ENCODE peak calls at places on chromosomes 12 and 14, in seven cellular contexts. K is fibroblast of lung, Q is endothelial cell of umbilical vein, A is ovary, M is breast epithelium, O is transverse colon, G is sigmoid colon. I is an unnamed sample.

GRCh38 chr14:55699131-55700057 is 119.4 kb downstream of the KTN1 start:
- DNase-seq in K (peak), M (no peak), A (no peak), O (peak), G (no peak), Q (peak), I (no peak)

GRCh38 chr12:111076611-111077451 is 156.5 kb upstream of the MYL2 start:
- DNase-seq in M (no peak), A (no peak), Q (no peak), O (no peak), G (no peak), K (no peak), I (no peak)

GRCh38 chr14:44453433-44454171 is 53.5 kb downstream of the FSCB start:
- DNase-seq in K (no peak), O (no peak), M (no peak), Q (no peak), G (no peak), A (no peak), I (no peak)

GRCh38 chr12:113436993-113437728 is 15.0 kb downstream of the SDSL start:
- DNase-seq in K (no peak), O (no peak), Q (no peak), M (no peak), A (no peak), G (no peak), I (no peak)

GRCh38 chr12:68641138-68641537 is 30.4 kb downstream of the RAP1B start:
- DNase-seq in O (peak), A (no peak), M (no peak), G (no peak), K (peak), Q (no peak), I (no peak)

GRCh38 chr12:57201631-57202030 is 15.0 kb upstream of the NXPH4 start:
- DNase-seq in O (no peak), G (no peak), Q (no peak), A (no peak), K (no peak), M (no peak), I (no peak)

GRCh38 chr12:105205322-105206048 is 30.5 kb downstream of the APPL2 start:
- DNase-seq in M (no peak), Q (no peak), A (no peak), G (no peak), O (peak), K (no peak), I (no peak)

GRCh38 chr12:75908961-75909699 is 122.4 kb downstream of the PHLDA1 start:
- DNase-seq in M (peak), A (peak), K (peak), Q (peak), O (peak), G (peak), I (no peak)

GRCh38 chr12:68011882-68012207 is 22.6 kb downstream of the IFNG-AS1 start:
- DNase-seq in A (no peak), M (no peak), K (peak), Q (no peak), G (no peak), O (no peak), I (no peak)

GRCh38 chr14:74531011-74531410 is 37.4 kb downstream of the ISCA2 start:
- DNase-seq in K (no peak), O (no peak), Q (no peak), M (no peak), G (no peak), A (no peak), I (no peak)

GRCh38 chr14:52610187-52610586 is 57.6 kb downstream of the GPR137C start:
- DNase-seq in G (no peak), A (no peak), K (no peak), M (no peak), O (no peak), Q (no peak), I (no peak)

GRCh38 chr14:102778616-102779351 is 1.5 kb downstream of the TRAF3 start:
- DNase-seq in M (no peak), K (peak), A (no peak), Q (peak), O (no peak), G (no peak), I (no peak)

GRCh38 chr14:102777711-102778615 is 714 bp downstream of the TRAF3 start:
- DNase-seq in Q (no peak), O (peak), K (peak), G (no peak), M (no peak), A (peak), I (no peak)

GRCh38 chr14:102776761-102777710 is at the start of gene TRAF3:
- DNase-seq in G (peak), O (peak), K (peak), M (no peak), A (peak), Q (peak), I (no peak)

GRCh38 chr14:102781063-102781462 is 3.8 kb downstream of the TRAF3 start:
- DNase-seq in M (no peak), Q (no peak), O (no peak), G (no peak), A (no peak), K (no peak), I (no peak)

GRCh38 chr14:102779574-102780315 is 2.5 kb downstream of the TRAF3 start:
- DNase-seq in G (no peak), K (no peak), O (no peak), A (no peak), M (no peak), Q (no peak), I (no peak)
- H3K4me3 ChIP-seq in G (no peak), K (no peak), O (no peak), A (no peak), M (no peak), Q (no peak), I (no peak)

DNA sequence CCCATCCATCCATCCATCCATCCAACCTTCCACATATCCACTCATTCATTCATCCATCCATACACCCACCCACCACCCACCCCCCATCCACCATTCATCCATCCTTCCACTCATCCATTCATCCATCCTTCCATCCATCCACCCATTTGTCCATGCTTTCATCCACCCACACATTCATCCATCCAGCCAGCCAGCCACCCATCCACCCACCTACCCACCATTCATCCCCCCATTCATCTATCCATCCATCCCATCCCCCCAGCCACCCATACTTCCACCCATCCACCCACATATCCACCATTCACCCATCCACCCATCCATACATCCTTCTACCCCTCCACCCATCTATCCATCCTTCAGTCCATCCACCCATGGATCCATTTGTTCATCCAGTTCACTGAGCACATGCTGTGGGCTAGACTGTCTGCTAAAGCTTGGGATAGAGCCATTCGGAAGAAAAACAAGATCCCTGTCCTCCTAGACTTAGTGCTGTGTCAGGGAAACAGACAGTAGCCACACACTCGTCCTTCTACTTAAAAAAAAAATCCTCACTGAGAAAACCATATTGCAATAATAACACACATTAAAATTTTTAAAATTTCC is 377.5 kb downstream of the ADGRD1 start:
- DNase-seq in Q (no peak), G (no peak), A (no peak), M (no peak), K (no peak), O (no peak), I (no peak)
- H3K4me3 ChIP-seq in Q (no peak), G (no peak), A (no peak), M (no peak), K (no peak), O (no peak), I (no peak)

GRCh38 chr14:106586098-106586704 is 1059.8 kb downstream of the TMEM121 start:
- DNase-seq in Q (no peak), M (no peak), O (peak), K (no peak), A (no peak), G (no peak), I (no peak)
- H3K4me3 ChIP-seq in Q (no peak), M (no peak), O (no peak), K (no peak), A (no peak), G (no peak), I (no peak)

DNA sequence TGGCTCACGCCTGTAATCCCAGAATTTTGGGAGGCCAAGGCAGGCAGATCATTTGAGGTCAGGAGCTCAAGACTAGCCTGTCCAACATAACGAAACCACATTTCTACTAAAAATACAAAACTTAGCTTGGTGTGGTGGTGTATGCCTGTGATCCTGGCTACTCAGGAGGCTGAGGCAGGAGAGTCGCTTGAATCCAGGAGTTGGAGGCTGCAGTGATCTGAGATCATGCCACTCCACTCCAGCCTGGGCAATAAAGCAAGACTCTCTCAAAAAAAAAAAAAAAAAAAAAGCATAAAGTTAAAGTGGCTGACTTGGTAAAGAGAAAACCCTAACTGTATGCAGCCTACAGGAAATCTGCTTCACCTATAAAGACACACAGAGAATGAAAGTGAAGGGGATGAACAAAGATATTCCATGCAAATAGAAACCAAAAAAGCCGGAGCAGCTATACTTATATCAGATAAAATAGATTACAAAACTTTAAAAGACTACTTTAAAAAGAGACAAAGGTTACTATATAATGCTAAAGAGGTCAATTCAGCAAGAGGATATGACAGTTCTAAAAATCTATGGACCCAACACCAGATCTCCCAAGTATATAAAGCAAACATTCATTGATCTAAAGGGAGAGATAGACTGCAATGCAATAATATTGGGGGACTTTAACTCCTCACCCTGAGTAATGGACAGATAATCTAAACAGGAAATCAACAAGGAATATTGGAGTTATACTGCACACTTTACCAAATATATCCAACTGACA is 4.1 kb downstream of the CLEC2B start:
- DNase-seq in K (no peak), O (no peak), M (no peak), G (no peak), A (no peak), Q (no peak), I (no peak)
- H3K4me3 ChIP-seq in K (no peak), O (no peak), M (peak), G (peak), A (peak), Q (no peak), I (no peak)

GRCh38 chr14:24974591-24975374 is 75.2 kb downstream of the STXBP6 start:
- DNase-seq in Q (no peak), G (no peak), M (no peak), A (no peak), K (no peak), O (no peak), I (no peak)

GRCh38 chr14:24978862-24979724 is 70.9 kb downstream of the STXBP6 start:
- DNase-seq in M (no peak), A (no peak), G (no peak), Q (no peak), O (no peak), K (peak), I (peak)

GRCh38 chr14:24972844-24973243 is 77.1 kb downstream of the STXBP6 start:
- DNase-seq in G (no peak), O (no peak), A (no peak), K (no peak), Q (no peak), M (no peak), I (no peak)

GRCh38 chr14:24976599-24976998 is 73.3 kb downstream of the STXBP6 start:
- DNase-seq in Q (no peak), A (no peak), G (no peak), M (no peak), O (no peak), K (no peak), I (no peak)

GRCh38 chr14:24975393-24975792 is 74.6 kb downstream of the STXBP6 start:
- DNase-seq in A (no peak), O (no peak), M (no peak), Q (no peak), K (no peak), G (no peak), I (no peak)
- H3K4me3 ChIP-seq in A (no peak), O (no peak), M (no peak), Q (no peak), K (no peak), G (no peak), I (no peak)

DNA sequence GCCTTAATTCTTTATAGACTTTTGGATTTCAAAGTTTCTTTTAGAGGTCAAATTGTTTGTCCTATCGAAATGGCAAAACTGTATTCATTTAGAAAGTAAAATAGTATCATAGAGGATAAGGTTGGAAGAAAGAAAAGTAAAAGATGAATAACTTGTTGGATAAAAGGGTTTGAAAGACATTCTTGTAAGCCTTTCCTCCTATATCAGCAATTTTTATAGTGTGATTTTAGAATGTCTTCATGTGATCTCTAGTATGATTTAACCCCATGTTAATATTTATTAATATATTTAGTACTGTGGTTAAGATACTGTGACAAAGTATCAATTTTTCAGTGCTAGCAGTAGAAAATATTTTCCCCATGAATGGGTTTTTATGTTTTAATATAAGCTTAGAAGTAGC is 4.5 kb downstream of the ARF6 start:
- DNase-seq in A (no peak), M (no peak), O (no peak), K (no peak), Q (no peak), G (no peak), I (no peak)
- H3K4me3 ChIP-seq in A (no peak), M (no peak), O (peak), K (peak), Q (no peak), G (no peak), I (no peak)

GRCh38 chr12:132597333-132598283 is 12.8 kb downstream of the LRCOL1 start:
- DNase-seq in G (no peak), A (peak), K (peak), O (no peak), M (no peak), Q (peak), I (no peak)
- H3K4me3 ChIP-seq in G (peak), A (no peak), K (peak), O (peak), M (peak), Q (peak), I (peak)

GRCh38 chr14:72925815-72926291 is 411 bp upstream of the DCAF4 start:
- DNase-seq in Q (no peak), M (no peak), O (no peak), G (no peak), A (no peak), K (no peak), I (no peak)

GRCh38 chr14:72924332-72924731 is 1.9 kb upstream of the DCAF4 start:
- DNase-seq in Q (no peak), A (no peak), O (no peak), K (no peak), G (no peak), M (peak), I (no peak)

GRCh38 chr14:72928872-72929271 is 2.6 kb downstream of the DCAF4 start:
- DNase-seq in K (no peak), Q (no peak), G (no peak), M (no peak), A (no peak), O (no peak), I (no peak)

GRCh38 chr14:72926292-72927028 is at the start of gene DCAF4:
- DNase-seq in A (peak), O (peak), K (peak), M (peak), G (peak), Q (peak), I (peak)

GRCh38 chr14:72925171-72925759 is 999 bp upstream of the DCAF4 start:
- DNase-seq in M (no peak), K (no peak), G (no peak), Q (no peak), A (peak), O (no peak), I (no peak)
- H3K4me3 ChIP-seq in M (peak), K (no peak), G (peak), Q (no peak), A (peak), O (no peak), I (no peak)

DNA sequence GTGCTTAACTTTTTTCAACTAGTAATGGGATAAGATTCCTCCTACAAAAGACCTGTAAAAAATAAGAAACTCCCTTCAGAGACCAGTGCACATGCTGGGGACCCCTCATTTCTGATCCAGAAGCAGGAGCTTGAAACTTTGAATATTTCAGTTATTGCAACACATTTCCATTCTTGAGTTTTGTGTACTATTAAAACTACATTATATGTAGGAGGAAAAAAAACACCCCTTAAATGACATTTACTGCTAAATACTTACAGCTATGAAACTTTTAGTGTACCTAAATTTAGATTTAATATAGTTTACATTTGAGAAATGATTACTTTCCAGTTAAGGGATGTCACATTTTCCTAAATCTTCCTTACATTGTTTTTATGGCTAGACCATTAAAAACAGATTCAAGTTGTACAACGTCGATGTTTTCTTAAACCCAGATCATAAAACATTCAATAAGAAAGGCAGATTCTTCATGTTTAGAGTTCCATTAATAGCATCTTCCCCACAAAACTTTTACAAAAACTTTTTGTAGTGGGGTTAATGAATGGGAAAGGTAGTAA is 4.1 kb downstream of the LRIG3 start:
- DNase-seq in M (no peak), G (no peak), O (no peak), Q (no peak), A (no peak), K (no peak), I (no peak)
- H3K4me3 ChIP-seq in M (peak), G (peak), O (peak), Q (peak), A (peak), K (no peak), I (peak)

DNA sequence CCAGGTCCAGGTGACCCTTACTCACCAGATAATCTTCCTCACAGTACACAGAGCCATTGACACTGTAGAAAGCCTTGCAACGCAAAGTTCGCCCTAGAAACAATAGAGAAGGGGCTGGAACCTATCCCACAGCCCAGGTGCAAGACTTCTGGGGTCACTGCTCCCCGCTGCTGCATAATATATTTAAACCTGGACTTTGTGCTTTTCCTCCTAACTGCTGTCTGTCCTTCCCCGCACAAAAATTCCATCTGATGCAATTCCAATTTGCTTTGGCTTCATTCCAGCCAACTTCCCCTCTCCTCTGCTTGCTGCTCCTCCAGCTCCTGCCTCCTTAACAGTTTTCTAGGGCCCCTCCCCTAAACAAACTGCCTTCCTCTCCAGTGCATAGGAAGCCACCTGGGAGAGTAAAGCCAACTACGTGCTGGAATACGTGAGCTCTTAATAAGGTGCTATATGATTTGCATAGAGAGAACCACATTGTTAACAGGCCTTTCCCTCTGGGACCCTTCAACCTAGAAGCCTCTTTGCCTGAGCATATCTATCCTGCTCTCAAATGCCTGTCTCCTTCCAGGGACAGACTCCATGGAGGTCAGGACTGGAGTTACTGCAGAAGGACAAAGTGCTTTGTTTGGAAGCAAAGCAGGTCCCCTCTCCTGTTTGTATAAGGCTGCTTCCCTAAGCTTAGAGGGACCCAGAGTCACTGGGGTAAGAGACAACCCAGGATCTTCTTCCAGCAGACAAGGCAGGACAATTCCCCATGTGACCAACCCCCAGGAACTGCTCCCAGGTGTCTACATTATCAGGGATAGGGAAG is 5.5 kb downstream of the AJUBA start:
- DNase-seq in M (no peak), Q (peak), K (peak), O (peak), A (no peak), G (no peak), I (no peak)
- H3K4me3 ChIP-seq in M (no peak), Q (no peak), K (no peak), O (no peak), A (no peak), G (no peak), I (no peak)